ENCODE peak calls at places on chromosomes 6 and 20, in four cellular contexts. F, B, R and W are unnamed samples.

GRCh38 chr6:45376310-45377040 is 1.3 kb downstream of the SUPT3H start:
- DNase-seq in F (no peak), B (peak), R (no peak), W (no peak)

GRCh38 chr6:157376706-157377230 is 4.2 kb upstream of the ZDHHC14 start:
- DNase-seq in F (no peak), B (no peak), R (no peak), W (no peak)

GRCh38 chr20:58069796-58070663 is 158.4 kb downstream of the ANKRD60 start:
- DNase-seq in F (no peak), B (no peak), R (no peak), W (no peak)

GRCh38 chr20:22385602-22386299 is 198.6 kb downstream of the FOXA2 start:
- DNase-seq in F (no peak), B (peak), R (no peak), W (no peak)

GRCh38 chr6:168507297-168507696 is 66.3 kb downstream of the SMOC2 start:
- DNase-seq in F (no peak), B (no peak), R (no peak), W (no peak)

GRCh38 chr20:51042657-51043247 is 19.8 kb upstream of the KCNG1 start:
- DNase-seq in F (peak), B (peak), R (no peak), W (no peak)

GRCh38 chr20:62733891-62734290 is 25.3 kb downstream of the NTSR1 start:
- DNase-seq in F (no peak), B (no peak), R (no peak), W (peak)

GRCh38 chr6:81326856-81327561 is 425.5 kb downstream of the TENT5A start:
- DNase-seq in F (no peak), B (no peak), R (no peak), W (no peak)

GRCh38 chr20:47620808-47621805 is 119.4 kb downstream of the NCOA3 start:
- DNase-seq in F (peak), B (peak), R (no peak), W (no peak)

GRCh38 chr20:62366370-62367135 is 559 bp downstream of the LAMA5 start:
- DNase-seq in F (no peak), B (peak), R (peak), W (peak)

GRCh38 chr20:24950836-24951525 is 1.9 kb downstream of the CST7 start:
- DNase-seq in F (no peak), B (no peak), R (no peak), W (no peak)

GRCh38 chr20:21323640-21324039 is 20.5 kb downstream of the XRN2 start:
- DNase-seq in F (peak), B (no peak), R (no peak), W (no peak)

GRCh38 chr6:169811521-169812256 is 60.3 kb downstream of the ERMARD start:
- DNase-seq in F (no peak), B (no peak), R (no peak), W (no peak)

GRCh38 chr6:167676666-167677421 is 149.9 kb upstream of the AFDN start:
- DNase-seq in F (no peak), B (peak), R (no peak), W (no peak)

GRCh38 chr20:11429168-11429567 is 488.5 kb upstream of the BTBD3 start:
- DNase-seq in F (no peak), B (no peak), R (no peak), W (no peak)

GRCh38 chr20:13337090-13337784 is 116.2 kb downstream of the ISM1 start:
- DNase-seq in F (no peak), B (no peak), R (no peak), W (no peak)

GRCh38 chr6:134317471-134318131 is at the start of gene SGK1:
- DNase-seq in F (no peak), B (peak), R (peak), W (peak)

GRCh38 chr6:89375427-89375868 is 22.9 kb upstream of the UBE2J1 start:
- DNase-seq in F (no peak), B (peak), R (no peak), W (peak)

GRCh38 chr6:112216699-112217551 is 37.4 kb downstream of the LAMA4 start:
- DNase-seq in F (no peak), B (no peak), R (no peak), W (no peak)

GRCh38 chr6:15914553-15914952 is 214.3 kb upstream of the MYLIP start:
- DNase-seq in F (no peak), B (no peak), R (no peak), W (no peak)

GRCh38 chr6:4808396-4808795 is 32.2 kb downstream of the CDYL start:
- DNase-seq in F (no peak), B (no peak), R (no peak), W (no peak)

GRCh38 chr6:4804095-4804494 is 27.9 kb downstream of the CDYL start:
- DNase-seq in F (no peak), B (peak), R (no peak), W (no peak)

GRCh38 chr6:4806308-4807190 is 30.3 kb downstream of the CDYL start:
- DNase-seq in F (no peak), B (no peak), R (no peak), W (no peak)

GRCh38 chr6:4803343-4803744 is 27.1 kb downstream of the CDYL start:
- DNase-seq in F (no peak), B (no peak), R (no peak), W (no peak)

DNA sequence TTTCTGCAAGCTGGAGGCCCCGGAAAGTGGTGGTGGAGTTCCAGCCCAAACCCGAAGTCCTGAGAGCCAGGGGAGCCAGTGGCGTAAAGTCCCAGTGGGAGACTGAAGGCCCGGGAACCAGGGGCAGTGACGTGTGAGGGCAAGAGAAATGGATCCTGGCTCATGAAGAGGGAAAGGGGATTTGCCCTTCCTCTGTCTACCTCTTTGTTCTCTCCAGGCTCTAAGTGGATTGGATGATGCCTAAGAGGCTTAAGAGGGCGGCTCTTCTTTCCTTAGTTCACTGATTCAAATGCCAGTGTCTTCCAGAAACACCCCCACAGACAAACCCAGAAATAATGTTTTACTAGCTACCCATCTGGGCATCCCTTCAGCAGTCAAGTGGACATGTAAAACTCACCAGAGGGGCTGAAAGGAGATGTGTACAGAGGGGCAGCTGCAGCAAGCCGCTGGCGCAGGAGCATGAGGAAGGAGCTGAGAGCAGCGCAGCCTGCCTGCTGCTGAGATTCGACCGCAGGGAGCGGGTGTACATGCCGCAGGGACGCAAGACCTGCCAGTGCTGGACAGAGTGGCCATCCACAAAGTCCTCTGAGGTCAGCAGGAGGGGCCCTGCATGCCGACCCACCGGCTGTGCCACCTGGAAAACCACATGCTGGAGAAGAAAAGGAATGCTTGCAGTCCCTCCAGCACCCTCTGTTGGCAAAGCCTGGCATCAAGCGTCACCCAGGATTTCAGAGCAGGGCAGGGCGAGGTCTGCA is 29.5 kb downstream of the CDYL start:
- DNase-seq in F (peak), B (peak), R (peak), W (peak)
- H3K27ac ChIP-seq in F (no peak), B (no peak), R (no peak), W (no peak)

DNA sequence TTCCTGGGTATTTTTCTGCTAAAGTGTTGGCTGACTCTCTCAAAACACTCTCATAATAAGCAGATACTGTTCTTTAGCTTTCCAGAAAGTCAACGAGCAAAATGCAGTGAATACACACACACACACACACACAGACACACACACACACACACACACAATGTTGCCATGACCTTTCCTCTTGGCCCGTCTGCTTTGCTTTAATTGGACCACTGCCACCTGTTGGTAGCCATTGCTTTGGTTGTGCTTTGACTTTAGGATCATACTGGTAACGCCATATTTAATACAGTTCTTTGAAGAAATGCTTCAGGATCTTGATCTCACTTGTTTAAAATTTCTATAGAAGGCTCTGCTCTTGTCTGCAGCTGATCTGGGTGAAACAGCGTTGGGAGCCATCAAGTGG is 4.4 kb downstream of the FIG4 start:
- DNase-seq in F (no peak), B (peak), R (no peak), W (no peak)
- TF ChIP-seq CTCF in F (peak), B (peak), R (no peak), W (no peak)

GRCh38 chr6:19417713-19418112 is 419.5 kb upstream of the ID4 start:
- DNase-seq in F (peak), B (no peak), R (no peak), W (no peak)

GRCh38 chr6:19410477-19410876 is 426.7 kb upstream of the ID4 start:
- DNase-seq in F (no peak), B (no peak), R (no peak), W (no peak)

GRCh38 chr6:19413323-19413722 is 423.8 kb upstream of the ID4 start:
- DNase-seq in F (peak), B (no peak), R (no peak), W (no peak)

GRCh38 chr6:19416811-19417210 is 420.4 kb upstream of the ID4 start:
- DNase-seq in F (no peak), B (no peak), R (no peak), W (no peak)

DNA sequence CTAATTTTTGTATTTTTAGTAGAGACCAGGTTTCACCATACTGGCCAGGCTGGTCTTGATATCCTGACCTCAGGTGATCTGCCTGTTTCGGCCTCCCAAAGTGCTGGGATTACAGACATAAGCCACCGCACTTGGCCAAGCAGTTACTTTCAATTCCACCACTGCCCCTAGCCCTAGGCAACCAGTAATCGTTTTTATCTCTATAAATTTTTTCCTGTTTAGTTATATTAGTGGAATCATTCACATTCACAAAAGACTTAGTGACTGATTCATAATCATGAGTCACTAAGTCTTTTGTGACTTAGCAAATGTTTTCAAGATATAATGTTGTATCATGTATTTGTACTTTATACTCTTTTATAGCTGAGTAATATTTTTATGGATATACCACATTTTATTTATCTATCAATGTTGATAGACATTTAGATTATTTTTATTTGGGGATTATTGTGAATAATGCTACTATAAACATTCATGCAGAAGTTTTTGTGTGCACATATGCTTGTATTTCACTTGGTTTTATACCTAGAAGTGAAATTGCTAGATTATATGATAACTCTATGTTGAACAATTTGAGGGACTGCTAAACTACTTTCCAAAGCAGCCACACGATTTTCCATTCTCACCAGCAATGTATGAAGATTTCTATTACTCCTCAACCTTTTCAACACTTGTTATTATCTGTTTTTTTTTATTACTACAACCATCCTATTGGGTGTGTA is 421.4 kb upstream of the ID4 start:
- DNase-seq in F (peak), B (no peak), R (no peak), W (no peak)
- H3K27ac ChIP-seq in F (peak), B (no peak), R (no peak), W (no peak)

GRCh38 chr6:165886169-165886568 is 223.1 kb upstream of the PDE10A start:
- DNase-seq in F (no peak), B (no peak), R (no peak), W (no peak)

GRCh38 chr6:165883851-165884640 is 221.0 kb upstream of the PDE10A start:
- DNase-seq in F (no peak), B (no peak), R (no peak), W (no peak)

GRCh38 chr6:165880721-165881120 is 217.7 kb upstream of the PDE10A start:
- DNase-seq in F (no peak), B (no peak), R (no peak), W (no peak)

GRCh38 chr6:165881812-165882211 is 218.8 kb upstream of the PDE10A start:
- DNase-seq in F (no peak), B (no peak), R (no peak), W (no peak)

GRCh38 chr6:165884813-165885765 is 222.0 kb upstream of the PDE10A start:
- DNase-seq in F (peak), B (peak), R (peak), W (peak)
- TF ChIP-seq CTCF in F (peak), B (peak), R (peak), W (peak)

GRCh38 chr20:38046572-38046971 is 13.0 kb downstream of the RPRD1B start:
- DNase-seq in F (no peak), B (peak), R (no peak), W (no peak)
- H3K27ac ChIP-seq in F (no peak), B (no peak), R (no peak), W (peak)

GRCh38 chr20:43409041-43409913 is 48.4 kb upstream of the SRSF6 start:
- DNase-seq in F (peak), B (peak), R (no peak), W (no peak)

DNA sequence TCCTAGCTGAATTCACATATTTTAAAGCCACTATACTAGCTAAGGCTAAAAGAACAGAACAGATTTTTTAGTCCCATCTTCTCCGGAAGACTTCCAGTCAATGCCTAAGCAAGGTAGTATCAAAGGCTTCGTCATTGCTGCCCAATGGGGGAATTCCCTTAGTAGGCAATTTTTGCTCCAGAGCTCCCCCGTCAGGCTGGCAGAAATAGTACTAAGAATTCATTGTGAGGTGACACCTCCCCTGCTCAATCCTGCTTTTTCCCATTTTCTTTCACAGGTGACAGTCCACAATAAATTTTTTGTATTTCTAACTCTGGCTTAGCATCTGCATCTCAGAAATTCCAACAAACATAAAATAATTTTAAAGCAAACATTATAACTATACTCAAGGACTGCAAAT is 52.8 kb upstream of the SRSF6 start:
- DNase-seq in F (peak), B (peak), R (no peak), W (no peak)
- TF ChIP-seq CTCF in F (peak), B (peak), R (no peak), W (no peak)

GRCh38 chr20:48629069-48629959 is 198.5 kb downstream of the PREX1 start:
- DNase-seq in F (no peak), B (no peak), R (no peak), W (peak)

GRCh38 chr20:48632017-48632824 is 195.6 kb downstream of the PREX1 start:
- DNase-seq in F (no peak), B (no peak), R (no peak), W (no peak)

GRCh38 chr20:48631114-48632016 is 196.4 kb downstream of the PREX1 start:
- DNase-seq in F (no peak), B (no peak), R (no peak), W (no peak)

GRCh38 chr20:48629960-48630315 is 197.9 kb downstream of the PREX1 start:
- DNase-seq in F (no peak), B (no peak), R (no peak), W (no peak)

GRCh38 chr20:48630342-48631075 is 197.3 kb downstream of the PREX1 start:
- DNase-seq in F (no peak), B (peak), R (no peak), W (no peak)
- H3K27ac ChIP-seq in F (no peak), B (no peak), R (no peak), W (no peak)

DNA sequence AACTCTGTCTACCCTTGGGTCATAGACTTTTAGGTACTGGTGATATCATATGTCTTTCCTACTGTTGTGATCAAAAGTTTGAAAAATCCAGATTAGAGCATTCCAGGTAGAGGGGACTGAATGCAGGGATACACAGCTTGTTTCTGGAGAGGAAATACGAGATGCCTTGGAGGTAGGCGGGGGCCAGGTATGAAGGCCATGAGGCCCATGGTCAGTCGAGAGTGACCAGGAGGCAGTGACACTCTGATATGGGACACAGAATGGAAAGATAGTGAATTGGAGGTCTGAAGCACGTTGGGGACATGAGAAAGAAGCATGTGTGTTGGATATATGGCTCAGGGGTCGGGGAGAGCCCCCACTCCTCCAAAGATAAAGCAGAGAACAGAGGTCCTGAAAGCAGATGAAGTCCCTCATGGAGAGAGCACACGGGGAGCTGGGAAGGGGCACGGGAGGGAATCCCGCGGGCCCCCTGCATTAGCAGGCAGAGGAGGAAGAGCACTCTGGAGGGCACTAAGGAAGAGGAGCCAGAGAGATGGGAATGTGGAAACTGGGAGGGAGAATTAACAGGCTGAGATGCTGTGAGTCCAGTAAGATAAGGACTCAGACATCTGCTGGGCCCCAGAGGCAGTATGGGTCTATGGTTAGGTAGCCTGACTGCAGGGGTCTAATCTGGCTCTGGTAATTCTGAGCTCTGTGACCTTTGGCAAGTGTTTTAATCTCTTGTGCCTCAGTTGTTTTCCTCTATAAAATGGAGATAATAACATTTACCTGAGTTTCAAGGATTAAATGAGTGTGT is 15.9 kb upstream of the SRSF3 start:
- DNase-seq in F (no peak), B (no peak), R (no peak), W (no peak)
- TF ChIP-seq CTCF in F (no peak), B (no peak), R (no peak), W (no peak)